ENCODE peak calls at places on chromosome 18, in nine cellular contexts. A is HCT116, C is astrocyte of the cerebellum, M is lung, B is A673, G is epithelial cell of esophagus, F is cardiac muscle cell, P is uterus, D is left ventricle myocardium inferior. R is an unnamed sample.
A peak's percentile ranks its signal among the peaks of the same experiment; 100 is the strongest.

GRCh38 chr18:40356153-40356552 is 1598.9 kb upstream of the PIK3C3 start:
- DNase-seq in A (no peak), B (no peak), F (no peak), D (no peak), P (no peak), G (no peak), C (no peak), M (no peak), R (no peak)

GRCh38 chr18:6058941-6059340 is 163.6 kb upstream of the TMEM200C start:
- DNase-seq in D (peak; percentile 42), A (no peak), F (peak; percentile 95), B (no peak), C (no peak), M (no peak), P (no peak), G (no peak), R (no peak)

GRCh38 chr18:54335638-54336173 is 22.0 kb downstream of the STARD6 start:
- DNase-seq in M (no peak), C (no peak), F (no peak), B (no peak), G (peak; percentile 74), A (no peak), D (no peak), P (no peak), R (no peak)

GRCh38 chr18:3596324-3597158 is 146.6 kb downstream of the TGIF1 start:
- DNase-seq in D (peak; percentile 42), F (peak; percentile 58), A (no peak), C (no peak), P (peak; percentile 38), B (peak; percentile 75), M (peak; percentile 53), G (peak; percentile 12), R (peak; percentile 82)

GRCh38 chr18:28766721-28767120 is 589.8 kb upstream of the CDH2 start:
- DNase-seq in F (no peak), B (no peak), D (no peak), C (no peak), G (no peak), M (no peak), A (no peak), P (no peak), R (no peak)

GRCh38 chr18:74496508-74497307 is 545 bp downstream of the CNDP2 start:
- DNase-seq in C (no peak), D (peak; percentile 68), G (peak; percentile 29), B (peak; percentile 26), P (peak; percentile 57), F (peak; percentile 73), A (peak; percentile 26), M (peak; percentile 70), R (no peak)

GRCh38 chr18:41537666-41538065 is 417.4 kb upstream of the PIK3C3 start:
- DNase-seq in P (no peak), C (no peak), A (no peak), B (no peak), D (no peak), F (peak; percentile 22), G (no peak), M (no peak), R (no peak)

GRCh38 chr18:32333781-32334180 is 136.9 kb downstream of the GAREM1 start:
- DNase-seq in M (no peak), P (no peak), A (no peak), B (peak; percentile 45), D (no peak), C (no peak), F (no peak), G (peak; percentile 21), R (no peak)

GRCh38 chr18:73661457-73661856 is 486.2 kb downstream of the FBXO15 start:
- DNase-seq in M (no peak), P (no peak), C (no peak), F (no peak), A (no peak), D (no peak), G (no peak), B (no peak), R (no peak)

GRCh38 chr18:37270046-37270665 is 295.4 kb downstream of the CELF4 start:
- DNase-seq in C (peak; percentile 49), F (peak; percentile 92), M (peak; percentile 36), G (peak; percentile 66), P (no peak), A (no peak), B (peak; percentile 64), D (peak; percentile 35), R (peak; percentile 20)

GRCh38 chr18:39685303-39685902 is 2119.8 kb upstream of the CELF4 start:
- DNase-seq in F (no peak), D (no peak), A (no peak), C (no peak), M (no peak), G (no peak), P (no peak), B (no peak), R (no peak)

GRCh38 chr18:77133920-77134496 is 1.4 kb upstream of the MBP start:
- DNase-seq in G (no peak), P (no peak), F (no peak), C (no peak), B (no peak), D (peak; percentile 60), M (no peak), A (no peak), R (peak; percentile 92)

GRCh38 chr18:46641917-46642316 is 15.1 kb downstream of the LOXHD1 start:
- DNase-seq in G (no peak), D (no peak), F (no peak), A (no peak), B (no peak), M (no peak), P (no peak), C (no peak), R (no peak)

GRCh38 chr18:69399253-69399652 is 1.4 kb upstream of the DOK6 start:
- DNase-seq in F (peak; percentile 4), G (no peak), P (no peak), A (no peak), D (no peak), M (no peak), C (no peak), B (no peak), R (no peak)

GRCh38 chr18:71212222-71212621 is 923.4 kb downstream of the SOCS6 start:
- DNase-seq in C (no peak), F (no peak), G (no peak), P (no peak), D (no peak), A (no peak), B (no peak), M (no peak), R (no peak)

GRCh38 chr18:43800584-43800983 is 523.3 kb upstream of the SYT4 start:
- DNase-seq in G (peak; percentile 20), F (no peak), C (no peak), B (no peak), M (no peak), D (no peak), A (no peak), P (no peak), R (no peak)

GRCh38 chr18:22912149-22912548 is 21.0 kb upstream of the RBBP8 start:
- DNase-seq in F (no peak), A (no peak), M (no peak), G (no peak), B (no peak), C (no peak), D (no peak), P (no peak), R (no peak)

GRCh38 chr18:12589419-12589818 is 68.5 kb downstream of the SPIRE1 start:
- DNase-seq in A (no peak), F (no peak), M (no peak), G (no peak), D (no peak), P (no peak), B (no peak), C (no peak), R (no peak)

GRCh38 chr18:50863840-50864239 is 15.1 kb upstream of the ME2 start:
- DNase-seq in G (no peak), M (no peak), A (no peak), D (no peak), C (no peak), B (no peak), F (no peak), P (no peak), R (no peak)

GRCh38 chr18:28792404-28793103 is 615.6 kb upstream of the CDH2 start:
- DNase-seq in M (no peak), G (peak; percentile 25), P (no peak), D (no peak), A (no peak), B (no peak), C (no peak), F (no peak), R (no peak)

GRCh38 chr18:5197032-5197434 is at the start of gene AKAIN1:
- DNase-seq in F (peak; percentile 91), P (no peak), C (peak; percentile 0), B (peak; percentile 38), M (no peak), G (peak; percentile 40), A (no peak), D (peak; percentile 34), R (no peak)

GRCh38 chr18:64276736-64277135 is 127.8 kb upstream of the LINC00305 start:
- DNase-seq in M (no peak), G (no peak), F (no peak), B (peak; percentile 98), A (no peak), C (peak; percentile 6), P (no peak), D (no peak), R (no peak)

GRCh38 chr18:697771-698170 is 14.7 kb downstream of the ENOSF1 start:
- DNase-seq in D (no peak), F (no peak), B (no peak), P (no peak), M (peak; percentile 34), C (no peak), G (no peak), A (no peak), R (no peak)
- TF ChIP-seq CTCF in D (no peak), F (no peak), B (no peak), P (no peak), M (no peak), C (no peak), G (no peak), A (no peak), R (no peak)

DNA sequence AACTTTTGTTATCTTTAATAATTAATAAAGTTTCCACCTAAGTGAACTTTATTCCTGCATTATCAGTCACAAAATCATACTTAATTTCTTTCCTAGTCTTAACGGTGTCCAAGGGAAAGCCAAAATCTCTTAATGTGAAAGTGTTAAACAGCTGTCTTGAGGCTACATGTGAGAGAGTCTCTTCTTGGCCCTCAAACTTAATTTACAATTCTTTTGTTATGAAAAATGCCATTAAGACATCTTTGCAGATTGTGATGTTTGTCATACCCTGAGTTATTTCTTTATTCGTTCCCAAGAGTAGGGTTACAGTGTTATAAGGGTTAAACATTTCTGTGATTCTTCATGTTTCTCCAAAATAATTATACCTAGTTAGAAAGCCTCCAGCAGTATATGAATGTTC is 64.6 kb downstream of the ANKRD12 start:
- DNase-seq in G (no peak), D (no peak), F (no peak), B (no peak), M (no peak), A (no peak), P (no peak), C (no peak), R (no peak)
- H3K4me3 ChIP-seq in G (no peak overlapping the region), D (no peak overlapping the region), F (no peak overlapping the region), B (no peak overlapping the region), M (no peak overlapping the region), A (no peak overlapping the region), P (no peak overlapping the region), C (no peak overlapping the region), R (no peak overlapping the region)

GRCh38 chr18:58762781-58763171 is 91.5 kb downstream of the MALT1 start:
- DNase-seq in A (no peak), C (no peak), M (peak; percentile 23), D (no peak), P (no peak), G (no peak), B (no peak), F (no peak), R (peak; percentile 30)
- TF ChIP-seq CTCF in A (no peak), C (no peak), M (no peak), D (no peak), P (no peak), G (no peak), B (no peak), F (no peak), R (no peak)

GRCh38 chr18:49380812-49381211 is 79.6 kb downstream of the DYM start:
- DNase-seq in B (no peak), M (no peak), G (no peak), A (no peak), D (no peak), F (no peak), P (no peak), C (no peak), R (no peak)
- H3K4me3 ChIP-seq in B (no peak overlapping the region), M (no peak overlapping the region), G (no peak overlapping the region), A (no peak overlapping the region), D (no peak overlapping the region), F (no peak overlapping the region), P (no peak overlapping the region), C (no peak overlapping the region), R (no peak overlapping the region)